ENCODE peak calls at places on chromosome 11, in seven cellular contexts. One of them, this sample, is unnamed.

GRCh38 chr11:60919320-60919719 is 4.9 kb upstream of the TMEM132A start:
- DNase-seq in cardiac fibroblast: no peak
- DNase-seq in CD8-positive, alpha-beta T cell: no peak
- DNase-seq in lower lobe of right lung: no peak
- DNase-seq in WTC11: no peak
- DNase-seq in HCT116: no peak
- DNase-seq in nephron progenitor cell: no peak
- DNase-seq in this sample: no peak

GRCh38 chr11:91396243-91397133 is 828.1 kb upstream of the FAT3 start:
- DNase-seq in cardiac fibroblast: peak
- DNase-seq in CD8-positive, alpha-beta T cell: no peak
- DNase-seq in lower lobe of right lung: no peak
- DNase-seq in WTC11: no peak
- DNase-seq in HCT116: no peak
- DNase-seq in nephron progenitor cell: no peak
- DNase-seq in this sample: no peak

GRCh38 chr11:2708757-2709281 is 9.0 kb upstream of the KCNQ1OT1 start:
- DNase-seq in cardiac fibroblast: no peak
- DNase-seq in CD8-positive, alpha-beta T cell: no peak
- DNase-seq in lower lobe of right lung: no peak
- DNase-seq in WTC11: no peak
- DNase-seq in HCT116: no peak
- DNase-seq in nephron progenitor cell: no peak
- DNase-seq in this sample: no peak

GRCh38 chr11:102347526-102348331 is 715 bp downstream of the BIRC2 start:
- DNase-seq in cardiac fibroblast: peak
- DNase-seq in CD8-positive, alpha-beta T cell: no peak
- DNase-seq in lower lobe of right lung: no peak
- DNase-seq in WTC11: no peak
- DNase-seq in HCT116: no peak
- DNase-seq in nephron progenitor cell: no peak
- DNase-seq in this sample: no peak

GRCh38 chr11:103007521-103007920 is 52.0 kb upstream of the MMP13 start:
- DNase-seq in cardiac fibroblast: no peak
- DNase-seq in CD8-positive, alpha-beta T cell: no peak
- DNase-seq in lower lobe of right lung: no peak
- DNase-seq in WTC11: no peak
- DNase-seq in HCT116: no peak
- DNase-seq in nephron progenitor cell: no peak
- DNase-seq in this sample: no peak

GRCh38 chr11:12723410-12724297 is 49.4 kb downstream of the TEAD1 start:
- DNase-seq in cardiac fibroblast: peak
- DNase-seq in CD8-positive, alpha-beta T cell: no peak
- DNase-seq in lower lobe of right lung: no peak
- DNase-seq in WTC11: no peak
- DNase-seq in HCT116: peak
- DNase-seq in nephron progenitor cell: no peak
- DNase-seq in this sample: no peak

GRCh38 chr11:67117667-67118058 is 1.4 kb upstream of the KDM2A start:
- DNase-seq in cardiac fibroblast: no peak
- DNase-seq in CD8-positive, alpha-beta T cell: peak
- DNase-seq in lower lobe of right lung: peak
- DNase-seq in WTC11: peak
- DNase-seq in HCT116: no peak
- DNase-seq in nephron progenitor cell: peak
- DNase-seq in this sample: peak

GRCh38 chr11:81658722-81659121 is 1074.9 kb downstream of the FAM181B start:
- DNase-seq in cardiac fibroblast: peak
- DNase-seq in CD8-positive, alpha-beta T cell: no peak
- DNase-seq in lower lobe of right lung: no peak
- DNase-seq in WTC11: peak
- DNase-seq in HCT116: no peak
- DNase-seq in nephron progenitor cell: peak
- DNase-seq in this sample: no peak

GRCh38 chr11:132770802-132771545 is 761.3 kb downstream of the OPCML start:
- DNase-seq in cardiac fibroblast: no peak
- DNase-seq in CD8-positive, alpha-beta T cell: no peak
- DNase-seq in lower lobe of right lung: no peak
- DNase-seq in WTC11: no peak
- DNase-seq in HCT116: no peak
- DNase-seq in nephron progenitor cell: no peak
- DNase-seq in this sample: no peak

GRCh38 chr11:45395421-45395820 is 109.3 kb upstream of the SYT13 start:
- DNase-seq in cardiac fibroblast: no peak
- DNase-seq in CD8-positive, alpha-beta T cell: no peak
- DNase-seq in lower lobe of right lung: no peak
- DNase-seq in WTC11: no peak
- DNase-seq in HCT116: no peak
- DNase-seq in nephron progenitor cell: no peak
- DNase-seq in this sample: no peak

GRCh38 chr11:72413914-72414628 is 20.3 kb downstream of the CLPB start:
- DNase-seq in cardiac fibroblast: peak
- DNase-seq in CD8-positive, alpha-beta T cell: peak
- DNase-seq in lower lobe of right lung: peak
- DNase-seq in WTC11: peak
- DNase-seq in HCT116: peak
- DNase-seq in nephron progenitor cell: peak
- DNase-seq in this sample: peak

GRCh38 chr11:2768471-2769408 is 68.9 kb upstream of the KCNQ1OT1 start:
- DNase-seq in cardiac fibroblast: peak
- DNase-seq in CD8-positive, alpha-beta T cell: peak
- DNase-seq in lower lobe of right lung: peak
- DNase-seq in WTC11: no peak
- DNase-seq in HCT116: peak
- DNase-seq in nephron progenitor cell: no peak
- DNase-seq in this sample: no peak

GRCh38 chr11:2300936-2301630 is 635 bp downstream of the C11orf21 start:
- DNase-seq in cardiac fibroblast: no peak
- DNase-seq in CD8-positive, alpha-beta T cell: peak
- DNase-seq in lower lobe of right lung: no peak
- DNase-seq in WTC11: no peak
- DNase-seq in HCT116: no peak
- DNase-seq in nephron progenitor cell: no peak
- DNase-seq in this sample: peak

GRCh38 chr11:123475478-123475877 is 45.4 kb downstream of the GRAMD1B start:
- DNase-seq in cardiac fibroblast: peak
- DNase-seq in CD8-positive, alpha-beta T cell: no peak
- DNase-seq in lower lobe of right lung: no peak
- DNase-seq in WTC11: no peak
- DNase-seq in HCT116: no peak
- DNase-seq in nephron progenitor cell: peak
- DNase-seq in this sample: no peak

GRCh38 chr11:46064221-46064620 is 57.0 kb downstream of the PHF21A start:
- DNase-seq in cardiac fibroblast: no peak
- DNase-seq in CD8-positive, alpha-beta T cell: no peak
- DNase-seq in lower lobe of right lung: no peak
- DNase-seq in WTC11: no peak
- DNase-seq in HCT116: no peak
- DNase-seq in nephron progenitor cell: no peak
- DNase-seq in this sample: no peak

GRCh38 chr11:130388607-130389205 is 39.7 kb downstream of the ADAMTS8 start:
- DNase-seq in cardiac fibroblast: no peak
- DNase-seq in CD8-positive, alpha-beta T cell: no peak
- DNase-seq in lower lobe of right lung: no peak
- DNase-seq in WTC11: no peak
- DNase-seq in HCT116: no peak
- DNase-seq in nephron progenitor cell: no peak
- DNase-seq in this sample: no peak

GRCh38 chr11:72605958-72606357 is 68.3 kb downstream of the PDE2A start:
- DNase-seq in cardiac fibroblast: no peak
- DNase-seq in CD8-positive, alpha-beta T cell: no peak
- DNase-seq in lower lobe of right lung: no peak
- DNase-seq in WTC11: no peak
- DNase-seq in HCT116: no peak
- DNase-seq in nephron progenitor cell: no peak
- DNase-seq in this sample: no peak

GRCh38 chr11:108906329-108906728 is 241.5 kb downstream of the DDX10 start:
- DNase-seq in cardiac fibroblast: peak
- DNase-seq in CD8-positive, alpha-beta T cell: no peak
- DNase-seq in lower lobe of right lung: no peak
- DNase-seq in WTC11: no peak
- DNase-seq in HCT116: no peak
- DNase-seq in nephron progenitor cell: no peak
- DNase-seq in this sample: no peak

GRCh38 chr11:2533642-2534115 is 88.9 kb downstream of the KCNQ1 start:
- DNase-seq in cardiac fibroblast: peak
- DNase-seq in CD8-positive, alpha-beta T cell: no peak
- DNase-seq in lower lobe of right lung: peak
- DNase-seq in WTC11: peak
- DNase-seq in HCT116: peak
- DNase-seq in nephron progenitor cell: peak
- DNase-seq in this sample: no peak

GRCh38 chr11:119366690-119367620 is 14.5 kb downstream of the USP2 start:
- DNase-seq in cardiac fibroblast: no peak
- DNase-seq in CD8-positive, alpha-beta T cell: no peak
- DNase-seq in lower lobe of right lung: no peak
- DNase-seq in WTC11: no peak
- DNase-seq in HCT116: no peak
- DNase-seq in nephron progenitor cell: no peak
- DNase-seq in this sample: no peak

GRCh38 chr11:108817971-108818370 is 153.1 kb downstream of the DDX10 start:
- DNase-seq in cardiac fibroblast: no peak
- DNase-seq in CD8-positive, alpha-beta T cell: no peak
- DNase-seq in lower lobe of right lung: no peak
- DNase-seq in WTC11: no peak
- DNase-seq in HCT116: no peak
- DNase-seq in nephron progenitor cell: no peak
- DNase-seq in this sample: no peak

GRCh38 chr11:113546757-113547507 is 71.7 kb upstream of the DRD2 start:
- DNase-seq in cardiac fibroblast: peak
- DNase-seq in CD8-positive, alpha-beta T cell: no peak
- DNase-seq in lower lobe of right lung: no peak
- DNase-seq in WTC11: no peak
- DNase-seq in HCT116: no peak
- DNase-seq in nephron progenitor cell: no peak
- DNase-seq in this sample: no peak

GRCh38 chr11:9095421-9095820 is 4.0 kb upstream of the SCUBE2 start:
- DNase-seq in cardiac fibroblast: no peak
- DNase-seq in CD8-positive, alpha-beta T cell: no peak
- DNase-seq in lower lobe of right lung: no peak
- DNase-seq in WTC11: peak
- DNase-seq in HCT116: no peak
- DNase-seq in nephron progenitor cell: no peak
- DNase-seq in this sample: no peak
- TF ChIP-seq CTCF in cardiac fibroblast: no peak
- TF ChIP-seq CTCF in CD8-positive, alpha-beta T cell: no peak
- TF ChIP-seq CTCF in lower lobe of right lung: peak
- TF ChIP-seq CTCF in WTC11: no peak
- TF ChIP-seq CTCF in HCT116: peak
- TF ChIP-seq CTCF in nephron progenitor cell: no peak
- TF ChIP-seq CTCF in this sample: no peak

GRCh38 chr11:87722756-87723599 is 452.3 kb downstream of the RAB38 start:
- DNase-seq in cardiac fibroblast: peak
- DNase-seq in CD8-positive, alpha-beta T cell: no peak
- DNase-seq in lower lobe of right lung: no peak
- DNase-seq in WTC11: peak
- DNase-seq in HCT116: no peak
- DNase-seq in nephron progenitor cell: peak
- DNase-seq in this sample: no peak
- TF ChIP-seq CTCF in cardiac fibroblast: peak
- TF ChIP-seq CTCF in CD8-positive, alpha-beta T cell: no peak
- TF ChIP-seq CTCF in lower lobe of right lung: peak
- TF ChIP-seq CTCF in WTC11: peak
- TF ChIP-seq CTCF in HCT116: peak
- TF ChIP-seq CTCF in nephron progenitor cell: peak
- TF ChIP-seq CTCF in this sample: no peak

GRCh38 chr11:19604679-19605375 is 107.8 kb upstream of the NAV2 start:
- DNase-seq in cardiac fibroblast: no peak
- DNase-seq in CD8-positive, alpha-beta T cell: no peak
- DNase-seq in lower lobe of right lung: no peak
- DNase-seq in WTC11: no peak
- DNase-seq in HCT116: no peak
- DNase-seq in nephron progenitor cell: no peak
- DNase-seq in this sample: no peak
- TF ChIP-seq CTCF in cardiac fibroblast: no peak
- TF ChIP-seq CTCF in CD8-positive, alpha-beta T cell: no peak
- TF ChIP-seq CTCF in lower lobe of right lung: no peak
- TF ChIP-seq CTCF in WTC11: no peak
- TF ChIP-seq CTCF in HCT116: no peak
- TF ChIP-seq CTCF in nephron progenitor cell: no peak
- TF ChIP-seq CTCF in this sample: no peak

DNA sequence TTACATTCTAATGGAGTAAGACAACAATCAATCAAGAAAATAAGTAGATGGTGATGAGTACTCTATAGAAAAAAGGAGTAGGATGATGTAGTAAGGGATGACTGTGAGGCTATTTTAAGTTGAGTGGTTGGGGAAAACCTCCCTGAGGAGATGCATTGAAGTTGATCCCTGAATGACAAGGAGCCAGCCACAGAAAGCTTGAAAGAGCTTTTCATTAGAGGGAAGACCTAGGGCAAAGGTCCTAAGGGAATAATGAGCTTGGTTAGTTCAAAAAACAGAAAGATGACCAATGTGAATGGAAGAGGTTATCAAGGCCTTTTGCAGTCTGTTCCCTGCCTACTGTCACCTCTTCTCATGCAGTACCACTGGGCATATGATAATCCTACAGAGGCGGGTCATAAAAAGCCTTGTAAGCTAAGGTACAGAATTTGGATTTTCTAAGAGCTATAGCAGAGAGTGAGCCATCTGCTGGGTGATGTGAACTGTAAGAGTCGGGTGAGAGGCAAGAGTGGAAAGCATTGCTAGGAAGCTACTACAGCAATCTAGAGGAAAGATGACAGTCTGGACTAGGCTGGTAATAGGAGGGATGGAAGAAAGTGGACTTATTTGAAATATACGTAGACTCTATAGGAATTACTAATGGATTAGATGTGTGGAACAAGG is 3.1 kb downstream of the PPP2R1B start:
- DNase-seq in cardiac fibroblast: peak
- DNase-seq in CD8-positive, alpha-beta T cell: no peak
- DNase-seq in lower lobe of right lung: no peak
- DNase-seq in WTC11: no peak
- DNase-seq in HCT116: no peak
- DNase-seq in nephron progenitor cell: no peak
- DNase-seq in this sample: no peak
- TF ChIP-seq CTCF in cardiac fibroblast: peak
- TF ChIP-seq CTCF in CD8-positive, alpha-beta T cell: no peak
- TF ChIP-seq CTCF in lower lobe of right lung: no peak
- TF ChIP-seq CTCF in WTC11: no peak
- TF ChIP-seq CTCF in HCT116: no peak
- TF ChIP-seq CTCF in nephron progenitor cell: no peak
- TF ChIP-seq CTCF in this sample: no peak

DNA sequence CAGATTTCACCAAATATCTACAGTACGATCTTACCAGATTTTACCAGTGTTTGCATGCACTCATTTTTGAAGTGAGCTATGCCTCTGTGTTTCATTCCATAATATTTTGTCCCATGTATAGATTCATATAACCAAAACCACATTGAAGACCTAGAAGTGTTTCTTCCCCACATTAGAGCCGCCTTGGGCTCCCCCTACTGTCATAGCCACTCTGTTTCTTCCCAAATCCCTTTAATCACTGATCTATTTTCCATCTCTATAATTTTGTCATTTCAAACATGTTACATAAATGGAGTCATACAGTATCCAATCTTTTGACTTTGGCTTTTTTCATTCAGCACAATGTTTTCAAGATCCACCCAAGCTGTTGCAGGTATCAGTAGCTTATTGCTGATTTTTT is 12.7 kb downstream of the MRGPRX3 start:
- DNase-seq in cardiac fibroblast: peak
- DNase-seq in CD8-positive, alpha-beta T cell: no peak
- DNase-seq in lower lobe of right lung: no peak
- DNase-seq in WTC11: no peak
- DNase-seq in HCT116: no peak
- DNase-seq in nephron progenitor cell: no peak
- DNase-seq in this sample: no peak
- TF ChIP-seq CTCF in cardiac fibroblast: peak
- TF ChIP-seq CTCF in CD8-positive, alpha-beta T cell: no peak
- TF ChIP-seq CTCF in lower lobe of right lung: no peak
- TF ChIP-seq CTCF in WTC11: no peak
- TF ChIP-seq CTCF in HCT116: peak
- TF ChIP-seq CTCF in nephron progenitor cell: peak
- TF ChIP-seq CTCF in this sample: no peak

This sample was measured in activated B cell treated with CpG ODN at 0.5 μM for 24 hours.